ENCODE peak calls at places on chromosomes 6 and 20, in six cellular contexts. T is foreskin fibroblast; R is mammary epithelial cell; X is CD8-positive, alpha-beta T cell; N is fibroblast of lung; V is lower lobe of right lung. L is an unnamed sample.
A peak's percentile ranks its signal among the peaks of the same experiment; 100 is the strongest.

GRCh38 chr6:137045221-137045789 is 540 bp upstream of the IL20RA start:
- DNase-seq in R (no peak), T (no peak), V (no peak), X (no peak), N (no peak), L (no peak)

GRCh38 chr20:23032056-23032455 is 3.1 kb upstream of the SSTR4 start:
- DNase-seq in V (no peak), X (no peak), N (no peak), R (no peak), T (no peak), L (no peak)

GRCh38 chr20:18727032-18727508 is 86.5 kb upstream of the SCP2D1 start:
- DNase-seq in N (no peak), X (no peak), V (no peak), T (no peak), R (peak; percentile 46), L (no peak)

GRCh38 chr6:31120151-31120915 is at the start of gene CDSN:
- DNase-seq in V (no peak), X (no peak), R (no peak), T (no peak), N (no peak), L (no peak)

GRCh38 chr20:38825901-38826625 is 20.6 kb downstream of the PPP1R16B start:
- DNase-seq in V (no peak), R (peak; percentile 30), N (peak; percentile 31), X (no peak), T (peak; percentile 14), L (peak; percentile 67)

GRCh38 chr6:7052441-7052936 is 55.3 kb upstream of the RREB1 start:
- DNase-seq in T (no peak), V (peak; percentile 73), R (peak; percentile 7), X (peak; percentile 51), N (peak; percentile 60), L (peak; percentile 65)

GRCh38 chr20:31862157-31862470 is 8.2 kb downstream of the DUSP15 start:
- DNase-seq in X (no peak), R (no peak), N (no peak), V (no peak), T (no peak), L (no peak)

GRCh38 chr20:1569417-1569861 is 11.9 kb upstream of the SIRPD start:
- DNase-seq in T (peak; percentile 44), R (peak; percentile 96), N (no peak), X (no peak), V (no peak), L (peak; percentile 9)

GRCh38 chr20:46512943-46513844 is at the start of gene ZNF334:
- DNase-seq in R (peak; percentile 9), N (peak; percentile 65), V (peak; percentile 81), T (peak; percentile 4), X (no peak), L (peak; percentile 8)

GRCh38 chr6:134310206-134310605 is 7.7 kb downstream of the SGK1 start:
- DNase-seq in X (no peak), N (no peak), V (no peak), R (no peak), T (no peak), L (peak; percentile 35)

GRCh38 chr20:33933469-33933909 is 60.2 kb upstream of the RALY start:
- DNase-seq in T (peak; percentile 40), V (peak; percentile 61), N (peak; percentile 73), X (peak; percentile 63), R (peak; percentile 61), L (peak; percentile 55)

GRCh38 chr6:117280922-117281321 is 15.6 kb downstream of the VGLL2 start:
- DNase-seq in V (no peak), T (no peak), N (no peak), X (no peak), R (no peak), L (no peak)

GRCh38 chr20:38890497-38890818 is 35.8 kb upstream of the FAM83D start:
- DNase-seq in V (no peak), R (peak; percentile 14), N (no peak), T (no peak), X (no peak), L (no peak)

GRCh38 chr20:48898210-48898609 is 23.3 kb upstream of the ARFGEF2 start:
- DNase-seq in X (no peak), R (no peak), N (no peak), V (no peak), T (peak; percentile 44), L (peak; percentile 67)

GRCh38 chr6:4723383-4723782 is 52.8 kb upstream of the CDYL start:
- DNase-seq in R (no peak), T (no peak), X (peak; percentile 7), N (no peak), V (no peak), L (no peak)

GRCh38 chr6:119152187-119152586 is 73.7 kb upstream of the FAM184A start:
- DNase-seq in V (no peak), X (no peak), T (no peak), R (no peak), N (no peak), L (no peak)

GRCh38 chr6:119147101-119148053 is 68.9 kb upstream of the FAM184A start:
- DNase-seq in T (peak; percentile 98), V (peak; percentile 50), X (no peak), R (peak; percentile 93), N (peak; percentile 98), L (peak; percentile 98)

GRCh38 chr6:119145111-119145510 is 66.6 kb upstream of the FAM184A start:
- DNase-seq in V (no peak), R (no peak), X (no peak), T (no peak), N (no peak), L (no peak)

GRCh38 chr6:119148102-119148824 is 69.8 kb upstream of the FAM184A start:
- DNase-seq in R (peak; percentile 70), T (peak; percentile 78), V (no peak), X (no peak), N (peak; percentile 92), L (peak; percentile 83)

GRCh38 chr6:119148825-119149525 is 70.5 kb upstream of the FAM184A start:
- DNase-seq in N (no peak), R (peak; percentile 40), V (no peak), X (no peak), T (no peak), L (peak; percentile 51)
- H3K4me3 ChIP-seq in N (no peak overlapping the region), R (peak overlapping the region; percentile 26), V (no peak overlapping the region), X (no peak overlapping the region), T (peak overlapping the region; percentile 31), L (no peak overlapping the region)

GRCh38 chr6:28402197-28402596 is 2.6 kb upstream of the ZSCAN12 start:
- DNase-seq in R (no peak), N (no peak), X (no peak), T (no peak), V (no peak), L (no peak)
- H3K4me3 ChIP-seq in R (no peak overlapping the region), N (no peak overlapping the region), X (no peak overlapping the region), T (no peak overlapping the region), V (no peak overlapping the region), L (no peak overlapping the region)

GRCh38 chr6:150616581-150616980 is 16.9 kb downstream of the PLEKHG1 start:
- DNase-seq in X (no peak), R (no peak), T (no peak), N (no peak), V (no peak), L (no peak)
- H3K4me3 ChIP-seq in X (no peak overlapping the region), R (no peak overlapping the region), T (no peak overlapping the region), N (no peak overlapping the region), V (no peak overlapping the region), L (no peak overlapping the region)

DNA sequence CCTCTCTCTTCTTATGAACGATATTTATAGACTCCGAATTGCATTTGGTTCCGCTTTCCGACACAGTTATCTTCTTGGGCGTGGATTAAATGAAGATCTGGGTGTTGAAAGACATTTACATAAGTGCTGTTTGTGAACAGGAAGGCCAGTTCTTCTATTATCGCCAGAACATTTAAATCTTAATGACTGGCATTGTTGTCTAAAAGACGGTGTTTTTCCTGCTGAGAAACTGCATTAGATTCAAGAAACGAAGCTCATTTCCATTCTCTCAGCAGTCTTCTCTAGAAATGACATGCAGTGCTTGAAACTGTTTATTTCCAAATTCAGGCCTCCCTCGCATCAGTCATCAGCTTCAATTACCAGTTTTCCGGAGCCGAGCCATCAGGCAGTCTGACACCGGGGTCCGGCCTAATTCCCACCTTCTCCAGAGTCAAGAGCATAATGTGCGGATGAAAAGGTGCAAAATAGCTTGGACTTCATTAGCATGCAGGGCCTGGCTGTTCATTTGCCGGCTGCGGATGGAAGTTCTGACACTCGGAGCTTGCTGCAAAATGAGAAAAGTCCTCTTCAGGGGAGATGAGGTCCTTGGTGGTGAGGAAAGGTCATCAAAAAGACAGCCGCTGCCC is 15.9 kb downstream of the LINC00237 start:
- DNase-seq in T (no peak), R (no peak), N (no peak), V (no peak), X (no peak), L (no peak)
- H3K4me3 ChIP-seq in T (no peak overlapping the region), R (no peak overlapping the region), N (no peak overlapping the region), V (no peak overlapping the region), X (no peak overlapping the region), L (no peak overlapping the region)

GRCh38 chr20:21102691-21103311 is 3.4 kb downstream of the LINC00237 start:
- DNase-seq in V (peak; percentile 66), R (peak; percentile 35), X (peak; percentile 62), N (no peak), T (no peak), L (peak; percentile 1)
- H3K4me3 ChIP-seq in V (peak overlapping the region; percentile 53), R (peak overlapping the region; percentile 25), X (peak overlapping the region; percentile 47), N (no peak overlapping the region), T (no peak overlapping the region), L (no peak overlapping the region)

DNA sequence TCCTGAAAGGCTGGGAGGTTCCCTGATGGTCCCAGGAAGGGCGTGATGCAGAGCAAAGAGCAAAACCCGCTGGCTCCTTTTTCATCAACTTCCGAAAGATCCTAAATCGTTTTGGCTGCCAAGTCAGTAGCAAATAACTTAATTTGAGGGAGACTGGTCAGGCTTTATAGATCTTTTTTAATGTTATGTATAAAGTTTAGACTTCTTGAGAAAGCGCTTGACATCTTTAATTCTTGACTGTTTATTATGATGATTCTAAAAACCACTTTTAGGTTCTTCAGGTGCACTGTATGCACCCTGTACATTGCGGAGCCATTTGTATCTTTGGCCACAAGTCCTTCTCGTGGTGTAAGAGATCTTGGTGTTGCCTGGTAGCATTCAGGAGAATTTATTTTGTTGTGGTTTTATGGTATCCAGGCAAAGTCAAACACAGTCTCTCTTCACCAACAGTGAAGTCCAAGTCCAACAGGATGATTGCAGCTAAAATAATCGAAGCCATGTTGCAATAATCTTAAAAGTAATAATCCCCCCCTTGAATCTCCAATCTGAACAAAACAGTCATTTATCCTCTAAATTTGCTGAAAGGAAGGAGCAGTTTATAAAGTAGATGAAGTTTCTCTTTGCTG is 373 bp upstream of the SYNE1 start:
- DNase-seq in T (no peak), R (no peak), N (peak; percentile 25), X (no peak), V (no peak), L (peak; percentile 59)
- H3K4me3 ChIP-seq in T (peak overlapping the region; percentile 81), R (no peak overlapping the region), N (peak overlapping the region; percentile 76), X (no peak overlapping the region), V (peak overlapping the region; percentile 73), L (peak overlapping the region; percentile 73)

GRCh38 chr20:57400821-57401564 is 9.8 kb downstream of the RBM38 start:
- DNase-seq in X (no peak), N (no peak), T (no peak), V (peak; percentile 37), R (no peak), L (no peak)
- H3K4me3 ChIP-seq in X (no peak overlapping the region), N (no peak overlapping the region), T (no peak overlapping the region), V (no peak overlapping the region), R (no peak overlapping the region), L (no peak overlapping the region)

L was measured in IMR-90.